ENCODE peak calls at places on chromosomes 6 and 20, in eight cellular contexts. O is WTC11, K is HEK293T, C is PC-3, N is T-cell, T is nucleus accumbens, A is iris pigment epithelial cell, V is brain microvascular endothelial cell. Z is an unnamed sample.

GRCh38 chr6:15796130-15796766 is 133.4 kb upstream of the DTNBP1 start:
- DNase-seq in O (no peak), K (no peak), C (no peak), N (no peak), T (no peak), A (no peak), V (peak), Z (no peak)

GRCh38 chr6:134295953-134296553 is 21.9 kb downstream of the SGK1 start:
- DNase-seq in O (no peak), K (no peak), C (peak), N (no peak), T (no peak), A (peak), V (peak), Z (peak)

GRCh38 chr20:41643504-41643938 is 25.3 kb upstream of the CHD6 start:
- DNase-seq in O (no peak), K (no peak), C (peak), N (no peak), T (peak), A (peak), V (peak), Z (no peak)

GRCh38 chr20:25177890-25178321 is 17.6 kb upstream of the ENTPD6 start:
- DNase-seq in O (no peak), K (no peak), C (peak), N (no peak), T (no peak), A (no peak), V (no peak), Z (no peak)

GRCh38 chr20:54103762-54104600 is 33.6 kb upstream of the BCAS1 start:
- DNase-seq in O (no peak), K (no peak), C (no peak), N (no peak), T (no peak), A (no peak), V (no peak), Z (no peak)

GRCh38 chr20:47498606-47499005 is 3.1 kb upstream of the NCOA3 start:
- DNase-seq in O (no peak), K (no peak), C (no peak), N (no peak), T (no peak), A (no peak), V (no peak), Z (no peak)

GRCh38 chr6:1832844-1833787 is 223.4 kb downstream of the FOXC1 start:
- DNase-seq in O (no peak), K (no peak), C (peak), N (no peak), T (peak), A (no peak), V (peak), Z (no peak)

GRCh38 chr6:95519228-95520037 is 57.9 kb upstream of the MANEA start:
- DNase-seq in O (no peak), K (no peak), C (no peak), N (no peak), T (no peak), A (no peak), V (no peak), Z (no peak)

GRCh38 chr6:71291991-71292390 is 3.4 kb downstream of the OGFRL1 start:
- DNase-seq in O (no peak), K (no peak), C (no peak), N (no peak), T (no peak), A (peak), V (no peak), Z (no peak)

GRCh38 chr6:160952633-160953281 is 38.8 kb upstream of the MAP3K4 start:
- DNase-seq in O (no peak), K (no peak), C (no peak), N (no peak), T (no peak), A (no peak), V (no peak), Z (no peak)

GRCh38 chr6:136745300-136745699 is 47.0 kb downstream of the MAP3K5 start:
- DNase-seq in O (no peak), K (no peak), C (no peak), N (no peak), T (no peak), A (no peak), V (no peak), Z (no peak)

GRCh38 chr20:31570735-31571617 is 34.1 kb upstream of the ID1 start:
- DNase-seq in O (no peak), K (no peak), C (no peak), N (no peak), T (peak), A (no peak), V (no peak), Z (no peak)

GRCh38 chr20:16947346-16947943 is 199.3 kb downstream of the OTOR start:
- DNase-seq in O (no peak), K (no peak), C (no peak), N (no peak), T (no peak), A (peak), V (no peak), Z (no peak)

GRCh38 chr6:108588586-108588985 is 27.9 kb downstream of the FOXO3 start:
- DNase-seq in O (no peak), K (no peak), C (peak), N (no peak), T (no peak), A (peak), V (peak), Z (no peak)

GRCh38 chr6:46626228-46626909 is 26.2 kb downstream of the CYP39A1 start:
- DNase-seq in O (no peak), K (peak), C (peak), N (no peak), T (no peak), A (peak), V (peak), Z (no peak)

GRCh38 chr6:53960311-53960710 is 150.9 kb upstream of the MLIP start:
- DNase-seq in O (no peak), K (no peak), C (peak), N (no peak), T (no peak), A (peak), V (no peak), Z (no peak)

GRCh38 chr6:73200735-73201134 is 24.6 kb downstream of the KHDC1L start:
- DNase-seq in O (no peak), K (no peak), C (no peak), N (no peak), T (no peak), A (no peak), V (no peak), Z (no peak)

GRCh38 chr6:13729891-13730290 is 18.3 kb upstream of the RANBP9 start:
- DNase-seq in O (no peak), K (no peak), C (peak), N (no peak), T (no peak), A (peak), V (peak), Z (no peak)

GRCh38 chr20:48738399-48739304 is 89.1 kb downstream of the PREX1 start:
- DNase-seq in O (no peak), K (no peak), C (no peak), N (no peak), T (no peak), A (no peak), V (no peak), Z (no peak)